ENCODE peak calls at places on chromosomes 7 and 10, in five cellular contexts. One of them, this sample, is unnamed.

GRCh38 chr7:24715661-24716479 is 41.4 kb downstream of the GSDME start:
- DNase-seq in cardiac muscle cell: peak
- DNase-seq in HFFc6: peak
- DNase-seq in AG20443: peak
- DNase-seq in Kasumi-1: peak
- DNase-seq in this sample: peak

GRCh38 chr10:102578782-102579181 is 65.5 kb upstream of the TRIM8 start:
- DNase-seq in AG20443: no peak
- DNase-seq in cardiac muscle cell: no peak
- DNase-seq in Kasumi-1: no peak
- DNase-seq in HFFc6: no peak
- DNase-seq in this sample: no peak

GRCh38 chr7:101846800-101847538 is 29.5 kb downstream of the CUX1 start:
- DNase-seq in HFFc6: no peak
- DNase-seq in cardiac muscle cell: no peak
- DNase-seq in AG20443: no peak
- DNase-seq in Kasumi-1: no peak
- DNase-seq in this sample: no peak

GRCh38 chr7:68107968-68108367 is 1111.3 kb downstream of the TYW1 start:
- DNase-seq in Kasumi-1: no peak
- DNase-seq in AG20443: no peak
- DNase-seq in HFFc6: no peak
- DNase-seq in cardiac muscle cell: peak
- DNase-seq in this sample: no peak

GRCh38 chr10:7608001-7608400 is 58.8 kb downstream of the ITIH5 start:
- DNase-seq in Kasumi-1: no peak
- DNase-seq in AG20443: no peak
- DNase-seq in cardiac muscle cell: no peak
- DNase-seq in HFFc6: no peak
- DNase-seq in this sample: no peak

GRCh38 chr7:107810626-107811025 is 7.6 kb upstream of the SLC26A3 start:
- DNase-seq in cardiac muscle cell: no peak
- DNase-seq in Kasumi-1: no peak
- DNase-seq in HFFc6: no peak
- DNase-seq in AG20443: no peak
- DNase-seq in this sample: no peak

GRCh38 chr7:46493196-46493595 is 572.1 kb upstream of the IGFBP3 start:
- DNase-seq in cardiac muscle cell: no peak
- DNase-seq in AG20443: no peak
- DNase-seq in HFFc6: no peak
- DNase-seq in Kasumi-1: no peak
- DNase-seq in this sample: no peak

GRCh38 chr10:116113721-116114501 is 159.1 kb downstream of the GFRA1 start:
- DNase-seq in cardiac muscle cell: no peak
- DNase-seq in HFFc6: peak
- DNase-seq in AG20443: peak
- DNase-seq in Kasumi-1: no peak
- DNase-seq in this sample: peak

GRCh38 chr7:106031271-106032029 is 68.4 kb downstream of the CDHR3 start:
- DNase-seq in Kasumi-1: peak
- DNase-seq in AG20443: no peak
- DNase-seq in HFFc6: no peak
- DNase-seq in cardiac muscle cell: peak
- DNase-seq in this sample: no peak

GRCh38 chr7:137328389-137329120 is 15.0 kb downstream of the PTN start:
- DNase-seq in Kasumi-1: no peak
- DNase-seq in AG20443: no peak
- DNase-seq in cardiac muscle cell: peak
- DNase-seq in HFFc6: no peak
- DNase-seq in this sample: no peak